ENCODE peak calls at places on chromosome 7, in six cellular contexts. Y is A673, X is A549, D is brain microvascular endothelial cell, O is suprapubic skin, J is adrenal gland. Z is an unnamed sample.

GRCh38 chr7:33873981-33874750 is 31.2 kb upstream of the BMPER start:
- DNase-seq in Y (peak; percentile 37), X (peak; percentile 33), D (peak; percentile 40), O (no peak), J (no peak), Z (no peak)

GRCh38 chr7:68969571-68969970 is 628.7 kb upstream of the AUTS2 start:
- DNase-seq in Y (no peak), X (no peak), D (no peak), O (no peak), J (no peak), Z (no peak)

GRCh38 chr7:82393821-82394220 is 49.8 kb downstream of the CACNA2D1 start:
- DNase-seq in Y (no peak), X (no peak), D (no peak), O (no peak), J (no peak), Z (no peak)

GRCh38 chr7:27740449-27741086 is 606 bp downstream of the TAX1BP1 start:
- DNase-seq in Y (peak; percentile 74), X (peak; percentile 65), D (peak; percentile 61), O (peak; percentile 94), J (peak; percentile 90), Z (no peak)

GRCh38 chr7:141742229-141742628 is 4.1 kb downstream of the SSBP1 start:
- DNase-seq in Y (no peak), X (no peak), D (peak; percentile 27), O (no peak), J (no peak), Z (no peak)

GRCh38 chr7:137335814-137336213 is 7.7 kb downstream of the PTN start:
- DNase-seq in Y (no peak), X (no peak), D (no peak), O (no peak), J (no peak), Z (no peak)

GRCh38 chr7:32045228-32045627 is 25.0 kb downstream of the PDE1C start:
- DNase-seq in Y (no peak), X (no peak), D (no peak), O (no peak), J (no peak), Z (no peak)

GRCh38 chr7:74311305-74311744 is 22.1 kb downstream of the CLIP2 start:
- DNase-seq in Y (no peak), X (no peak), D (no peak), O (no peak), J (no peak), Z (no peak)

GRCh38 chr7:84923348-84923747 is 263.5 kb downstream of the SEMA3D start:
- DNase-seq in Y (no peak), X (no peak), D (no peak), O (no peak), J (no peak), Z (no peak)

GRCh38 chr7:156607332-156608175 is 33.0 kb upstream of the RNF32 start:
- DNase-seq in Y (no peak), X (no peak), D (no peak), O (no peak), J (no peak), Z (no peak)

GRCh38 chr7:140541513-140542192 is 62.3 kb upstream of the MKRN1 start:
- DNase-seq in Y (peak; percentile 63), X (peak; percentile 95), D (peak; percentile 94), O (no peak), J (peak; percentile 78), Z (peak; percentile 59)

GRCh38 chr7:158740657-158741293 is 36.2 kb upstream of the NCAPG2 start:
- DNase-seq in Y (no peak), X (peak; percentile 51), D (peak; percentile 87), O (no peak), J (peak; percentile 53), Z (peak; percentile 33)

GRCh38 chr7:128888756-128889095 is 21.8 kb downstream of the KCP start:
- DNase-seq in Y (no peak), X (no peak), D (no peak), O (no peak), J (no peak), Z (no peak)

GRCh38 chr7:18350678-18351077 is 144.9 kb upstream of the HDAC9 start:
- DNase-seq in Y (no peak), X (no peak), D (no peak), O (no peak), J (no peak), Z (no peak)

GRCh38 chr7:6273917-6274630 is 1.6 kb upstream of the CYTH3 start:
- DNase-seq in Y (no peak), X (no peak), D (no peak), O (no peak), J (no peak), Z (no peak)

GRCh38 chr7:27101906-27102577 is 441 bp downstream of the HOXA2 start:
- DNase-seq in Y (no peak), X (no peak), D (no peak), O (no peak), J (no peak), Z (no peak)

GRCh38 chr7:138097064-138097741 is 20.9 kb downstream of the AKR1D1 start:
- DNase-seq in Y (peak; percentile 38), X (peak; percentile 14), D (peak; percentile 59), O (no peak), J (peak; percentile 31), Z (no peak)

GRCh38 chr7:98360221-98361124 is 40.4 kb downstream of the BAIAP2L1 start:
- DNase-seq in Y (no peak), X (peak; percentile 61), D (no peak), O (peak; percentile 62), J (peak; percentile 82), Z (no peak)

GRCh38 chr7:27814054-27814453 is 74.1 kb downstream of the TAX1BP1 start:
- DNase-seq in Y (no peak), X (no peak), D (no peak), O (no peak), J (peak; percentile 24), Z (no peak)

GRCh38 chr7:46755120-46756034 is 826.5 kb downstream of the TNS3 start:
- DNase-seq in Y (peak; percentile 8), X (no peak), D (no peak), O (no peak), J (no peak), Z (no peak)
- H3K4me3 ChIP-seq in Y (no peak overlapping the region), X (no peak overlapping the region), D (no peak overlapping the region), O (no peak overlapping the region), J (no peak overlapping the region), Z (no peak overlapping the region)

GRCh38 chr7:24978837-24979469 is 1.0 kb downstream of the OSBPL3 start:
- DNase-seq in Y (peak; percentile 64), X (no peak), D (no peak), O (no peak), J (no peak), Z (no peak)

GRCh38 chr7:24979863-24980694 is at the start of gene OSBPL3:
- DNase-seq in Y (peak; percentile 97), X (peak; percentile 79), D (peak; percentile 92), O (peak; percentile 97), J (peak; percentile 93), Z (peak; percentile 79)

GRCh38 chr7:24979470-24979862 is 512 bp downstream of the OSBPL3 start:
- DNase-seq in Y (no peak), X (peak; percentile 63), D (peak; percentile 47), O (peak; percentile 82), J (peak; percentile 30), Z (no peak)

GRCh38 chr7:24981544-24981951 is 1.6 kb upstream of the OSBPL3 start:
- DNase-seq in Y (peak; percentile 75), X (peak; percentile 19), D (peak; percentile 46), O (peak; percentile 84), J (peak; percentile 53), Z (no peak)

DNA sequence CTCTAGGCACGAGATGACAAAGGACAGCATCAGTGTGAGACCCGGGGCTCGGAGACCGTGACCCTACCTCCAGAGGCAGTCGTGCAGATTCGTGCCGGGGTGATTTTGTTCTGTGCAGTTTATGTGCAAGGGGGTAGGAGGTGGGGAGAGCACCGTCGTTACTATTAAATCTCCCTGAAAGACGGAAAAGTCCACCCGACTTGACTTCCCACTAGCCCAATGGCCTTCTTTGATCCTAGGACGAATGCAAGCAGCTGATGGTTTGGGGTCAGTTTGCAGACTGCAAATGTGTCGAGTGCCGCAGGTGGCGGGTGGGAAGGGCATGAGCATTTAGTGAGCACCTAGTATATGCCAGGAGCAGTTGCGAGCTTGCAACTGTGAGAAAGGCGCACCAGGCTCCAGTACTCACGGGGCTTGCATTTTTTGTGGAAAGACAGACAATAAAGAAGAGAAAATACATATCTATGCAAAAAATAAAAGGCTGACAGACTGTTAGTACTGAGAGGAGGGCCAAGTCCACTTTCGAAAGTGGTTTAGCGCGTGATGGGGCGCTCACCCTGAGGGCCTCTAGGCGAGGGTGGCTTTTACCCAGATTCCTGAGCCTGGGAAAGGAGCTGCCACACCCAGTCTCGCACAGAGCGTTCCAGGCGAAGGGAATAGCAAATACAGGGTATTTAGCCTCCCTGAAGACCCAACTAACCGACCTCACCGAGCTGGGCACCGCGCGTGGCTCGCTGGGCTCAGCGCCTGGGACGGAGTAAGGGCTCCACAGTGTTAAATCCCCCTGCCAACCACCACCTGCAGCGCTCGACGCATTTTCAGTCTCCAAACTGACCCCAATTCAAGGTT is 941 bp upstream of the OSBPL3 start:
- DNase-seq in Y (peak; percentile 9), X (peak; percentile 38), D (no peak), O (peak; percentile 81), J (peak; percentile 13), Z (no peak)
- TF ChIP-seq CTCF in Y (no peak), X (no peak), D (no peak), O (no peak), J (no peak), Z (peak; percentile 9)

DNA sequence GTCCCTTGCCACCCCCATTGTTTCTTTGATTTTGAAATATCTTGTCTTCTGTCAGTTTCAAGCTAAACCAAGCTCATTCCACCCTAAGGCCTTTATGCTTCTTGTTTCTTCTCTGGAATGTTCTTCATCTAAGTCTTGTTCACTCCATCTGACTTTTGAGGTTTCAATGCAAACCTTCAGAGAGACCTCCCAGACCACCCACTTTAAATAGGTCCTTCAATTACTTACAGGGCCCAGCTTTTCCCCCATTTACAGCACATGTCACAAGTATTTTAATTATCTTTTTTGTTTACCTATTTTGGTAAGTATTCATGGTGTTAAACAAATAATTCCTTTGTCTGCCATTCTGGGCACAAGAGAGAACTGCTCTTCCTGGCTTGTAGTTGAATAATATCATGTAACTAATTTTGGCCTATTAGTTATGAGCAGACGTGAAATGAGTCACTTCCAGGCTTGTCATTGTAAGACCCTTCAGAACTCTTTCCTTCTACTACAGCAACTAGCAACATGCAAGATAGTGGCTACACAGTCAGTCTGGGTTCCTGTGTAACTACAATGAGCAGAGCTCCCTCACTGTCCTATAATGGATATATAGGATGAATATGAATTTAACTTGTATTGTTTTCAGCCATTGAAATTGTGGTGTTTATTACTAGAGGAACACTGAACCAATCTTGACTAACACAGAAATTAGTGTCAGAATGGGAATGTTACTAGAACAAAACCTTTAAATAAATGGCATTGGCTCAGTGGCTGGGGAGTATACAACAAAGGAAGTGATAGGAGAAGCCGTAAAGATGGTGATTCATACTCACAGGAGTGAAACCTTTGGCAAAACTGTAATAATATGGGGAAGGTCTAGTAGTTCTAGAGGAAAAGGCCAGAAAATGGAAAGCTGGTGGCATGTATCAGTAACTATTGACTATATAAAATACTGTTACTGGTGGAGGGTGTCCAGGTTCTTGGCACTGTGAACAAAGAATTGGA is 2.8 kb upstream of the MTPN start:
- DNase-seq in Y (peak; percentile 46), X (no peak), D (peak; percentile 55), O (no peak), J (no peak), Z (no peak)
- H3K4me3 ChIP-seq in Y (peak overlapping the region; percentile 38), X (no peak overlapping the region), D (no peak overlapping the region), O (peak overlapping the region; percentile 25), J (no peak overlapping the region), Z (no peak overlapping the region)

DNA sequence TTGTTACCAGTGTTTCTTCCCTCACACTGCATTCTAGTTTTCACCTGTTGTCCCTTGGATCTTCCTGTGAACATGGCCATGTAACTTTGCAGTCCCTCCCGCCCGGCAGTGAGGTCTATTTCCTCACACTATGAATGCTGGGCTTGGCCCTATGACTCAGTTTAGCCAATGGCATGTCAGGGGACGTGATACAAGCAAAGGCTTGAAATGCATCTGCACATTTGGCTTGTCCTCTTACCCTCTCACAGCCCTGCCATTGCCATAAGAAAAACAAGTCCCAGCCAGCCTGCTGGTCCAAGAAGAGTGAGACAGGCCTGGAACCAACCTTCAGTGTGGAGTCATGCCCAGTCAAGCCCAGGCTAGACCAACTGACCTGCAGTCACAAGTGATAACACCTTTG is 17.1 kb upstream of the EZH2 start:
- DNase-seq in Y (no peak), X (no peak), D (no peak), O (no peak), J (no peak), Z (no peak)
- TF ChIP-seq CTCF in Y (no peak), X (no peak), D (no peak), O (no peak), J (no peak), Z (no peak)

Z was measured in retinal pigment epithelial cell.